ENCODE peak calls at places on chromosomes 5 and 9, in four cellular contexts. One of them, this sample, is unnamed.

GRCh38 chr9:107389617-107390071 is 99.9 kb downstream of the KLF4 start:
- DNase-seq in SHP77: no peak
- DNase-seq in fibroblast of the conjunctiva: peak
- DNase-seq in endodermal cell: no peak
- DNase-seq in this sample: no peak

GRCh38 chr5:163489055-163489744 is 16.2 kb upstream of the MAT2B start:
- DNase-seq in SHP77: no peak
- DNase-seq in fibroblast of the conjunctiva: no peak
- DNase-seq in endodermal cell: peak
- DNase-seq in this sample: no peak

GRCh38 chr9:88997646-88998045 is 6.4 kb downstream of the S1PR3 start:
- DNase-seq in SHP77: no peak
- DNase-seq in fibroblast of the conjunctiva: no peak
- DNase-seq in endodermal cell: no peak
- DNase-seq in this sample: no peak

GRCh38 chr5:150131978-150132694 is 23.5 kb downstream of the PDGFRB start:
- DNase-seq in SHP77: no peak
- DNase-seq in fibroblast of the conjunctiva: no peak
- DNase-seq in endodermal cell: no peak
- DNase-seq in this sample: no peak

GRCh38 chr9:34047864-34048729 is 590 bp downstream of the UBAP2 start:
- DNase-seq in SHP77: no peak
- DNase-seq in fibroblast of the conjunctiva: no peak
- DNase-seq in endodermal cell: no peak
- DNase-seq in this sample: no peak

GRCh38 chr9:92164490-92164889 is 49.3 kb upstream of the SPTLC1 start:
- DNase-seq in SHP77: no peak
- DNase-seq in fibroblast of the conjunctiva: no peak
- DNase-seq in endodermal cell: no peak
- DNase-seq in this sample: no peak

GRCh38 chr5:116492016-116492623 is 82.5 kb downstream of the SEMA6A start:
- DNase-seq in SHP77: no peak
- DNase-seq in fibroblast of the conjunctiva: peak
- DNase-seq in endodermal cell: peak
- DNase-seq in this sample: peak

GRCh38 chr5:97006454-97006853 is 70.6 kb downstream of the LNPEP start:
- DNase-seq in SHP77: no peak
- DNase-seq in fibroblast of the conjunctiva: no peak
- DNase-seq in endodermal cell: no peak
- DNase-seq in this sample: no peak

GRCh38 chr5:106601605-106602004 is 1069.1 kb downstream of the EFNA5 start:
- DNase-seq in SHP77: no peak
- DNase-seq in fibroblast of the conjunctiva: no peak
- DNase-seq in endodermal cell: no peak
- DNase-seq in this sample: no peak

GRCh38 chr5:178238711-178239592 is 6.3 kb upstream of the PHYKPL start:
- DNase-seq in SHP77: no peak
- DNase-seq in fibroblast of the conjunctiva: no peak
- DNase-seq in endodermal cell: peak
- DNase-seq in this sample: no peak

GRCh38 chr9:133578524-133579230 is 30.5 kb downstream of the FAM163B start:
- DNase-seq in SHP77: no peak
- DNase-seq in fibroblast of the conjunctiva: no peak
- DNase-seq in endodermal cell: no peak
- DNase-seq in this sample: no peak

GRCh38 chr5:179766021-179766725 is 27.6 kb upstream of the LTC4S start:
- DNase-seq in SHP77: no peak
- DNase-seq in fibroblast of the conjunctiva: no peak
- DNase-seq in endodermal cell: no peak
- DNase-seq in this sample: peak

GRCh38 chr5:148248894-148249293 is 10.6 kb downstream of the MARCOL start:
- DNase-seq in SHP77: no peak
- DNase-seq in fibroblast of the conjunctiva: no peak
- DNase-seq in endodermal cell: no peak
- DNase-seq in this sample: no peak

GRCh38 chr5:93579561-93580386 is 1.2 kb downstream of the NR2F1-AS1 start:
- DNase-seq in SHP77: peak
- DNase-seq in fibroblast of the conjunctiva: no peak
- DNase-seq in endodermal cell: peak
- DNase-seq in this sample: no peak

GRCh38 chr5:39224196-39224754 is 4.9 kb upstream of the FYB1 start:
- DNase-seq in SHP77: no peak
- DNase-seq in fibroblast of the conjunctiva: peak
- DNase-seq in endodermal cell: peak
- DNase-seq in this sample: no peak

GRCh38 chr5:84494453-84494852 is 109.8 kb upstream of the EDIL3 start:
- DNase-seq in SHP77: no peak
- DNase-seq in fibroblast of the conjunctiva: no peak
- DNase-seq in endodermal cell: no peak
- DNase-seq in this sample: peak

GRCh38 chr5:61704289-61704688 is 372.2 kb downstream of the ZSWIM6 start:
- DNase-seq in SHP77: no peak
- DNase-seq in fibroblast of the conjunctiva: no peak
- DNase-seq in endodermal cell: no peak
- DNase-seq in this sample: no peak

GRCh38 chr5:11377896-11378295 is 526.4 kb downstream of the CTNND2 start:
- DNase-seq in SHP77: no peak
- DNase-seq in fibroblast of the conjunctiva: no peak
- DNase-seq in endodermal cell: no peak
- DNase-seq in this sample: peak

GRCh38 chr9:35186524-35186923 is 24.7 kb downstream of the UNC13B start:
- DNase-seq in SHP77: no peak
- DNase-seq in fibroblast of the conjunctiva: no peak
- DNase-seq in endodermal cell: no peak
- DNase-seq in this sample: no peak

GRCh38 chr9:129889936-129890717 is 54.9 kb downstream of the USP20 start:
- DNase-seq in SHP77: no peak
- DNase-seq in fibroblast of the conjunctiva: no peak
- DNase-seq in endodermal cell: peak
- DNase-seq in this sample: no peak

GRCh38 chr5:1193591-1193985 is 7.8 kb upstream of the SLC6A19 start:
- DNase-seq in SHP77: no peak
- DNase-seq in fibroblast of the conjunctiva: no peak
- DNase-seq in endodermal cell: no peak
- DNase-seq in this sample: no peak

GRCh38 chr5:138330813-138331448 is 673 bp downstream of the CDC25C start:
- DNase-seq in SHP77: no peak
- DNase-seq in fibroblast of the conjunctiva: peak
- DNase-seq in endodermal cell: no peak
- DNase-seq in this sample: no peak

GRCh38 chr9:69081261-69081660 is 45.7 kb downstream of the FXN start:
- DNase-seq in SHP77: no peak
- DNase-seq in fibroblast of the conjunctiva: no peak
- DNase-seq in endodermal cell: no peak
- DNase-seq in this sample: no peak

GRCh38 chr5:65190328-65191053 is 291.2 kb downstream of the ADAMTS6 start:
- DNase-seq in SHP77: no peak
- DNase-seq in fibroblast of the conjunctiva: peak
- DNase-seq in endodermal cell: no peak
- DNase-seq in this sample: peak

GRCh38 chr5:93596676-93597441 is 13.8 kb downstream of the NR2F1 start:
- DNase-seq in SHP77: no peak
- DNase-seq in fibroblast of the conjunctiva: no peak
- DNase-seq in endodermal cell: peak
- DNase-seq in this sample: no peak

GRCh38 chr5:158978061-158978745 is 121.5 kb downstream of the EBF1 start:
- DNase-seq in SHP77: no peak
- DNase-seq in fibroblast of the conjunctiva: peak
- DNase-seq in endodermal cell: no peak
- DNase-seq in this sample: peak